ENCODE peak calls at places on chromosome 9, in eight cellular contexts. One of them, this sample, is unnamed.

GRCh38 chr9:6426117-6426516 is 13.1 kb downstream of the UHRF2 start:
- DNase-seq in Panc1: no peak
- DNase-seq in HL-60: no peak
- DNase-seq in suprapubic skin: no peak
- DNase-seq in foreskin fibroblast: no peak
- DNase-seq in fibroblast of lung: peak; percentile 42
- DNase-seq in kidney epithelial cell: no peak
- DNase-seq in A549: no peak
- DNase-seq in this sample: no peak

GRCh38 chr9:25935188-25935587 is 256.9 kb upstream of the TUSC1 start:
- DNase-seq in Panc1: no peak
- DNase-seq in HL-60: no peak
- DNase-seq in suprapubic skin: no peak
- DNase-seq in foreskin fibroblast: no peak
- DNase-seq in fibroblast of lung: peak; percentile 0
- DNase-seq in kidney epithelial cell: no peak
- DNase-seq in A549: no peak
- DNase-seq in this sample: no peak

GRCh38 chr9:27950382-27950781 is 377.1 kb upstream of the C9orf72 start:
- DNase-seq in Panc1: no peak
- DNase-seq in HL-60: no peak
- DNase-seq in suprapubic skin: no peak
- DNase-seq in foreskin fibroblast: no peak
- DNase-seq in fibroblast of lung: no peak
- DNase-seq in kidney epithelial cell: no peak
- DNase-seq in A549: no peak
- DNase-seq in this sample: no peak

GRCh38 chr9:26459959-26460358 is 432.6 kb downstream of the CAAP1 start:
- DNase-seq in Panc1: no peak
- DNase-seq in HL-60: no peak
- DNase-seq in suprapubic skin: no peak
- DNase-seq in foreskin fibroblast: no peak
- DNase-seq in fibroblast of lung: no peak
- DNase-seq in kidney epithelial cell: no peak
- DNase-seq in A549: no peak
- DNase-seq in this sample: no peak

GRCh38 chr9:7802666-7803065 is 3.1 kb upstream of the DMAC1 start:
- DNase-seq in Panc1: no peak
- DNase-seq in HL-60: no peak
- DNase-seq in suprapubic skin: no peak
- DNase-seq in foreskin fibroblast: no peak
- DNase-seq in fibroblast of lung: peak; percentile 17
- DNase-seq in kidney epithelial cell: no peak
- DNase-seq in A549: no peak
- DNase-seq in this sample: no peak

GRCh38 chr9:92934321-92934720 is 13.0 kb upstream of the FGD3 start:
- DNase-seq in Panc1: no peak
- DNase-seq in HL-60: no peak
- DNase-seq in suprapubic skin: no peak
- DNase-seq in foreskin fibroblast: no peak
- DNase-seq in fibroblast of lung: no peak
- DNase-seq in kidney epithelial cell: no peak
- DNase-seq in A549: peak; percentile 37
- DNase-seq in this sample: no peak

GRCh38 chr9:130120207-130120587 is 52.0 kb upstream of the NCS1 start:
- DNase-seq in Panc1: no peak
- DNase-seq in HL-60: no peak
- DNase-seq in suprapubic skin: no peak
- DNase-seq in foreskin fibroblast: no peak
- DNase-seq in fibroblast of lung: no peak
- DNase-seq in kidney epithelial cell: no peak
- DNase-seq in A549: no peak
- DNase-seq in this sample: no peak

GRCh38 chr9:96487949-96488348 is 38.0 kb downstream of the HABP4 start:
- DNase-seq in Panc1: no peak
- DNase-seq in HL-60: no peak
- DNase-seq in suprapubic skin: no peak
- DNase-seq in foreskin fibroblast: peak; percentile 28
- DNase-seq in fibroblast of lung: no peak
- DNase-seq in kidney epithelial cell: no peak
- DNase-seq in A549: no peak
- DNase-seq in this sample: no peak

GRCh38 chr9:137614631-137615386 is 4.0 kb upstream of the EHMT1 start:
- DNase-seq in Panc1: no peak
- DNase-seq in HL-60: no peak
- DNase-seq in suprapubic skin: no peak
- DNase-seq in foreskin fibroblast: no peak
- DNase-seq in fibroblast of lung: no peak
- DNase-seq in kidney epithelial cell: no peak
- DNase-seq in A549: no peak
- DNase-seq in this sample: no peak

GRCh38 chr9:79572891-79573696 is 1.3 kb downstream of the TLE4 start:
- DNase-seq in Panc1: no peak
- DNase-seq in HL-60: no peak
- DNase-seq in suprapubic skin: peak; percentile 76
- DNase-seq in foreskin fibroblast: no peak
- DNase-seq in fibroblast of lung: no peak
- DNase-seq in kidney epithelial cell: no peak
- DNase-seq in A549: peak; percentile 4
- DNase-seq in this sample: no peak

GRCh38 chr9:6962164-6962563 is 204.4 kb downstream of the KDM4C start:
- DNase-seq in Panc1: no peak
- DNase-seq in HL-60: no peak
- DNase-seq in suprapubic skin: no peak
- DNase-seq in foreskin fibroblast: no peak
- DNase-seq in fibroblast of lung: no peak
- DNase-seq in kidney epithelial cell: no peak
- DNase-seq in A549: no peak
- DNase-seq in this sample: no peak

GRCh38 chr9:127742435-127743088 is 7.5 kb upstream of the TOR2A start:
- DNase-seq in Panc1: no peak
- DNase-seq in HL-60: no peak
- DNase-seq in suprapubic skin: peak; percentile 86
- DNase-seq in foreskin fibroblast: peak; percentile 81
- DNase-seq in fibroblast of lung: peak; percentile 76
- DNase-seq in kidney epithelial cell: peak; percentile 38
- DNase-seq in A549: peak; percentile 88
- DNase-seq in this sample: peak; percentile 55

GRCh38 chr9:127744407-127745110 is 9.5 kb upstream of the TOR2A start:
- DNase-seq in Panc1: no peak
- DNase-seq in HL-60: no peak
- DNase-seq in suprapubic skin: no peak
- DNase-seq in foreskin fibroblast: no peak
- DNase-seq in fibroblast of lung: no peak
- DNase-seq in kidney epithelial cell: no peak
- DNase-seq in A549: no peak
- DNase-seq in this sample: no peak

GRCh38 chr9:127739614-127740322 is 4.7 kb upstream of the TOR2A start:
- DNase-seq in Panc1: no peak
- DNase-seq in HL-60: no peak
- DNase-seq in suprapubic skin: no peak
- DNase-seq in foreskin fibroblast: no peak
- DNase-seq in fibroblast of lung: no peak
- DNase-seq in kidney epithelial cell: no peak
- DNase-seq in A549: no peak
- DNase-seq in this sample: no peak

GRCh38 chr9:127738666-127739065 is 3.6 kb upstream of the TOR2A start:
- DNase-seq in Panc1: no peak
- DNase-seq in HL-60: no peak
- DNase-seq in suprapubic skin: no peak
- DNase-seq in foreskin fibroblast: no peak
- DNase-seq in fibroblast of lung: no peak
- DNase-seq in kidney epithelial cell: no peak
- DNase-seq in A549: no peak
- DNase-seq in this sample: no peak

DNA sequence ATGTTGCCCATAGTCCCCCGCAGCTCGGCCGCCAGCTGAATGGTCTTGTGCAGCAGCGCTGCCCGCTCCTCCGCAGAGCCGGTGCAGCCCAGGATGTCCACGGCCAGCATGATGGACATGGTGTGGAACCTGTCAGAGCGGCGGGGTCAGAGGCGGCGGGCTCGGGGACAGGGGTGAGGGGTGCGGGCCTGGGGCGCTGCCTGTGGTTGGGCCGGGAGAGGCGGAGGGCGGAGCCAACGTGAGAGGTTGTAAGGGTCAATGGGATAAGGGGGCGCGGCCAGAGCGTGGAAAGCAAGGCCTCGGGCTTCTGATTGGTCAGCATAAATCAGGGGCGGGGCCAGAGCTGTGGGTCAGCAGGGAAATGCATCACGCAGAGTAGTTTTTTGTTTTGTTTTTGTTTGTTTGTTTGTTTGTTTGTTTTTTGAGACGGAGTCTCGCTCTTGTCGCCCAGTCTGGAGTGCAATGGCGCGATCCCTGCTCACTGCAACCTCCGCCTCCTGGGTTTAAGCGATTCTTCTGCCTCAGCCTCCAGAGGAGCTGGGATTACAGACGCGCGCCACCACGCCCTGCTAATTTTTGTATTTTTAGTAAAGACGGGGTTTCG is 6.8 kb upstream of the TOR2A start:
- DNase-seq in Panc1: no peak
- DNase-seq in HL-60: no peak
- DNase-seq in suprapubic skin: peak; percentile 87
- DNase-seq in foreskin fibroblast: peak; percentile 60
- DNase-seq in fibroblast of lung: peak; percentile 39
- DNase-seq in kidney epithelial cell: peak; percentile 14
- DNase-seq in A549: peak; percentile 81
- DNase-seq in this sample: no peak
- H3K4me3 ChIP-seq in Panc1: peak overlapping the region; percentile 39
- H3K4me3 ChIP-seq in HL-60: no peak overlapping the region
- H3K4me3 ChIP-seq in suprapubic skin: peak overlapping the region; percentile 26
- H3K4me3 ChIP-seq in foreskin fibroblast: peak overlapping the region; percentile 51
- H3K4me3 ChIP-seq in fibroblast of lung: no peak overlapping the region
- H3K4me3 ChIP-seq in kidney epithelial cell: peak overlapping the region; percentile 5
- H3K4me3 ChIP-seq in A549: peak overlapping the region; percentile 42
- H3K4me3 ChIP-seq in this sample: peak overlapping the region; percentile 36

DNA sequence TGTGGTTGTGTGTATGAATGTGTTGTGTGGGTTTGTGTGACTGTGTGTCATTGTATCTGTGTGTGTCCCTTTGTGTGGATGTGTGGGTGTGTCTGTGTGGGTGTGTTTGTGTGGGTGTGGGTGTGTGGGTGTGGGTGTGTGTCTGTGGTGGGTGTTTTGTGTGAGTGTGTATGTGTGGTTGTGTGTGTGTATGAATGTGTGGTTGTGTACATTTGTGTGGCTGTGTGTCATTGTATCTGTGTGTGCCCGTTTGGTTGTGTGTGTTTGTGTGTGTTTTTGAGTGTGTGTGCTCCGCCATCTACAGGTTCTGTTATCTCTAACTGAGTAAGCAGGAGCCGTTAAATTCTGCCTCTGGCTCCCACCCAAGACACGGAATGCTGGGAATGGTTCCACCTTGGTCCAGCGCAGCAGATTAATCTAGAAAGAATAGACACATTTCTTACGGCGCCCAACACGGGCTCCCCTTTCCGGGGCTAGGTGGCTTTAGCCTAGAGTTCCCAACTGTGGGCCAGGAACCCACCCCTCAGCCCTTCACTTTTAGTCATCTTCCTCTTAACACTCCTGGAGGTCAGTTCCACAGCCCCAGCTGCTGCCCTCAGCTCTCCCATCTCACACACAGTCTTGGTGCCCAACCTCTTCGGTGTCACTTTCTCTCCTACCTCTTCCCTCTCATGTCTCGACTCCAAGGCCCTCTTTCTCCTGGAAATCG is 197.1 kb downstream of the TTLL11 start:
- DNase-seq in Panc1: no peak
- DNase-seq in HL-60: no peak
- DNase-seq in suprapubic skin: no peak
- DNase-seq in foreskin fibroblast: no peak
- DNase-seq in fibroblast of lung: peak; percentile 85
- DNase-seq in kidney epithelial cell: no peak
- DNase-seq in A549: peak; percentile 60
- DNase-seq in this sample: no peak
- TF ChIP-seq CTCF in Panc1: no peak
- TF ChIP-seq CTCF in HL-60: no peak
- TF ChIP-seq CTCF in suprapubic skin: no peak
- TF ChIP-seq CTCF in foreskin fibroblast: no peak
- TF ChIP-seq CTCF in fibroblast of lung: no peak
- TF ChIP-seq CTCF in kidney epithelial cell: no peak
- TF ChIP-seq CTCF in A549: no peak
- TF ChIP-seq CTCF in this sample: no peak

GRCh38 chr9:109780453-109781033 is 545 bp downstream of the PALM2AKAP2 start:
- DNase-seq in Panc1: no peak
- DNase-seq in HL-60: no peak
- DNase-seq in suprapubic skin: no peak
- DNase-seq in foreskin fibroblast: no peak
- DNase-seq in fibroblast of lung: peak; percentile 43
- DNase-seq in kidney epithelial cell: no peak
- DNase-seq in A549: no peak
- DNase-seq in this sample: no peak

GRCh38 chr9:109776391-109776790 is 3.6 kb upstream of the PALM2AKAP2 start:
- DNase-seq in Panc1: no peak
- DNase-seq in HL-60: no peak
- DNase-seq in suprapubic skin: no peak
- DNase-seq in foreskin fibroblast: no peak
- DNase-seq in fibroblast of lung: no peak
- DNase-seq in kidney epithelial cell: no peak
- DNase-seq in A549: no peak
- DNase-seq in this sample: no peak

GRCh38 chr9:109781086-109781485 is 1.1 kb downstream of the PALM2AKAP2 start:
- DNase-seq in Panc1: no peak
- DNase-seq in HL-60: no peak
- DNase-seq in suprapubic skin: no peak
- DNase-seq in foreskin fibroblast: peak; percentile 33
- DNase-seq in fibroblast of lung: no peak
- DNase-seq in kidney epithelial cell: no peak
- DNase-seq in A549: no peak
- DNase-seq in this sample: no peak

GRCh38 chr9:109779711-109780452 is at the start of gene PALM2AKAP2:
- DNase-seq in Panc1: no peak
- DNase-seq in HL-60: no peak
- DNase-seq in suprapubic skin: peak; percentile 64
- DNase-seq in foreskin fibroblast: peak; percentile 73
- DNase-seq in fibroblast of lung: peak; percentile 73
- DNase-seq in kidney epithelial cell: no peak
- DNase-seq in A549: peak; percentile 43
- DNase-seq in this sample: peak; percentile 30

GRCh38 chr9:109781541-109782197 is 1.7 kb downstream of the PALM2AKAP2 start:
- DNase-seq in Panc1: no peak
- DNase-seq in HL-60: no peak
- DNase-seq in suprapubic skin: no peak
- DNase-seq in foreskin fibroblast: no peak
- DNase-seq in fibroblast of lung: peak; percentile 35
- DNase-seq in kidney epithelial cell: no peak
- DNase-seq in A549: no peak
- DNase-seq in this sample: no peak
- H3K4me3 ChIP-seq in Panc1: peak overlapping the region; percentile 41
- H3K4me3 ChIP-seq in HL-60: no peak overlapping the region
- H3K4me3 ChIP-seq in suprapubic skin: peak overlapping the region; percentile 64
- H3K4me3 ChIP-seq in foreskin fibroblast: peak overlapping the region; percentile 83
- H3K4me3 ChIP-seq in fibroblast of lung: peak overlapping the region; percentile 91
- H3K4me3 ChIP-seq in kidney epithelial cell: peak overlapping the region; percentile 8
- H3K4me3 ChIP-seq in A549: no peak overlapping the region
- H3K4me3 ChIP-seq in this sample: peak overlapping the region; percentile 66

DNA sequence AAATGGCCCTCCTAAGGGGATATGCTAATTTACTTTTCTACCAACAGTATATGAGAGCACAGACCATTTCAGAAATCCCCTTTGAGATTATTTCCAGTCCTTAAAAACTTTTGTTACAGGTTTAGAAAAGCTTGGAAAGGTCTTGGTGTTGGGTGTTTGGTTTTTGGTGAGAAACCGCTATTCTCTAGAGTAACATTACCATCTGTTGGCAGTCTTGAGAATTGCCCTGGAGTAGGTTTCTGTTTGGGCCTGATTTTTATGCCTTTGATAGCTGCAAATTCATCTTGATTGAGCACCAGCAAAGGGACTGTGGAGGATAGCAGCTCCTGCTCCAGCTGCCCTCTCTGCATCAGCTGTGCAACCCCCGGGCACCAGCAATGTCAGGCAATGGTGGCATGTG is 8.0 kb downstream of the NUDT2 start:
- DNase-seq in Panc1: no peak
- DNase-seq in HL-60: no peak
- DNase-seq in suprapubic skin: no peak
- DNase-seq in foreskin fibroblast: no peak
- DNase-seq in fibroblast of lung: no peak
- DNase-seq in kidney epithelial cell: no peak
- DNase-seq in A549: peak; percentile 16
- DNase-seq in this sample: no peak
- TF ChIP-seq CTCF in Panc1: no peak
- TF ChIP-seq CTCF in HL-60: no peak
- TF ChIP-seq CTCF in suprapubic skin: no peak
- TF ChIP-seq CTCF in foreskin fibroblast: peak; percentile 17
- TF ChIP-seq CTCF in fibroblast of lung: peak; percentile 36
- TF ChIP-seq CTCF in kidney epithelial cell: peak; percentile 14
- TF ChIP-seq CTCF in A549: no peak
- TF ChIP-seq CTCF in this sample: no peak

This sample was measured in HFF-Myc.